ENCODE peak calls at places on chromosome 3, in nine cellular contexts. One of them, this sample, is unnamed.

GRCh38 chr3:119604878-119605277 is 7.2 kb downstream of the PLA1A start:
- DNase-seq in neural crest cell: no peak
- DNase-seq in cardiac muscle cell: no peak
- DNase-seq in endothelial cell: no peak
- DNase-seq in body of pancreas: no peak
- DNase-seq in HFFc6: peak; percentile 34
- DNase-seq in GM12864: no peak
- DNase-seq in A549: no peak
- DNase-seq in GM06990: no peak
- DNase-seq in this sample: no peak

GRCh38 chr3:13185737-13186136 is 112.5 kb upstream of the IQSEC1 start:
- DNase-seq in body of pancreas: no peak
- DNase-seq in A549: no peak
- DNase-seq in endothelial cell: no peak
- DNase-seq in HFFc6: no peak
- DNase-seq in neural crest cell: no peak
- DNase-seq in cardiac muscle cell: no peak
- DNase-seq in GM12864: no peak
- DNase-seq in GM06990: no peak
- DNase-seq in this sample: no peak

GRCh38 chr3:148943531-148944200 is 47.7 kb upstream of the GYG1 start:
- DNase-seq in body of pancreas: peak; percentile 32
- DNase-seq in A549: peak; percentile 88
- DNase-seq in GM06990: peak; percentile 28
- DNase-seq in HFFc6: peak; percentile 90
- DNase-seq in GM12864: peak; percentile 41
- DNase-seq in neural crest cell: no peak
- DNase-seq in endothelial cell: no peak
- DNase-seq in cardiac muscle cell: peak; percentile 71
- DNase-seq in this sample: no peak

GRCh38 chr3:49534581-49535495 is 19.4 kb upstream of the BSN start:
- DNase-seq in body of pancreas: peak; percentile 88
- DNase-seq in endothelial cell: peak; percentile 26
- DNase-seq in cardiac muscle cell: no peak
- DNase-seq in neural crest cell: peak; percentile 56
- DNase-seq in A549: no peak
- DNase-seq in HFFc6: no peak
- DNase-seq in GM06990: no peak
- DNase-seq in GM12864: no peak
- DNase-seq in this sample: no peak

GRCh38 chr3:20055020-20055775 is 15.0 kb downstream of the KAT2B start:
- DNase-seq in endothelial cell: no peak
- DNase-seq in A549: no peak
- DNase-seq in HFFc6: no peak
- DNase-seq in body of pancreas: no peak
- DNase-seq in cardiac muscle cell: no peak
- DNase-seq in GM06990: no peak
- DNase-seq in GM12864: no peak
- DNase-seq in neural crest cell: no peak
- DNase-seq in this sample: no peak

GRCh38 chr3:98893740-98894139 is 7.8 kb downstream of the DCBLD2 start:
- DNase-seq in neural crest cell: no peak
- DNase-seq in body of pancreas: no peak
- DNase-seq in GM06990: no peak
- DNase-seq in GM12864: no peak
- DNase-seq in HFFc6: peak; percentile 44
- DNase-seq in cardiac muscle cell: no peak
- DNase-seq in endothelial cell: no peak
- DNase-seq in A549: no peak
- DNase-seq in this sample: no peak

GRCh38 chr3:32376098-32376497 is 15.6 kb upstream of the CMTM7 start:
- DNase-seq in GM12864: no peak
- DNase-seq in GM06990: no peak
- DNase-seq in neural crest cell: no peak
- DNase-seq in A549: no peak
- DNase-seq in HFFc6: no peak
- DNase-seq in cardiac muscle cell: no peak
- DNase-seq in endothelial cell: no peak
- DNase-seq in body of pancreas: no peak
- DNase-seq in this sample: no peak

GRCh38 chr3:33229066-33229465 is 10.5 kb upstream of the SUSD5 start:
- DNase-seq in body of pancreas: no peak
- DNase-seq in cardiac muscle cell: no peak
- DNase-seq in HFFc6: no peak
- DNase-seq in GM06990: no peak
- DNase-seq in A549: no peak
- DNase-seq in neural crest cell: no peak
- DNase-seq in GM12864: no peak
- DNase-seq in endothelial cell: no peak
- DNase-seq in this sample: no peak

GRCh38 chr3:186849392-186849975 is 7.0 kb downstream of the ADIPOQ start:
- DNase-seq in GM06990: no peak
- DNase-seq in HFFc6: no peak
- DNase-seq in endothelial cell: no peak
- DNase-seq in cardiac muscle cell: peak; percentile 59
- DNase-seq in neural crest cell: no peak
- DNase-seq in A549: peak; percentile 28
- DNase-seq in GM12864: peak; percentile 42
- DNase-seq in body of pancreas: no peak
- DNase-seq in this sample: peak; percentile 29

GRCh38 chr3:62669161-62669560 is 206.1 kb downstream of the CADPS start:
- DNase-seq in A549: no peak
- DNase-seq in GM06990: no peak
- DNase-seq in endothelial cell: no peak
- DNase-seq in neural crest cell: no peak
- DNase-seq in HFFc6: no peak
- DNase-seq in GM12864: no peak
- DNase-seq in body of pancreas: no peak
- DNase-seq in cardiac muscle cell: no peak
- DNase-seq in this sample: no peak

GRCh38 chr3:192449036-192449435 is 278.3 kb downstream of the FGF12 start:
- DNase-seq in A549: no peak
- DNase-seq in endothelial cell: no peak
- DNase-seq in GM06990: no peak
- DNase-seq in neural crest cell: no peak
- DNase-seq in body of pancreas: no peak
- DNase-seq in cardiac muscle cell: no peak
- DNase-seq in HFFc6: no peak
- DNase-seq in GM12864: no peak
- DNase-seq in this sample: no peak
- TF ChIP-seq CTCF in A549: no peak
- TF ChIP-seq CTCF in endothelial cell: no peak
- TF ChIP-seq CTCF in GM06990: peak; percentile 44
- TF ChIP-seq CTCF in neural crest cell: peak; percentile 45
- TF ChIP-seq CTCF in body of pancreas: peak; percentile 50
- TF ChIP-seq CTCF in cardiac muscle cell: peak; percentile 24
- TF ChIP-seq CTCF in HFFc6: peak; percentile 54
- TF ChIP-seq CTCF in GM12864: peak; percentile 31
- TF ChIP-seq CTCF in this sample: peak; percentile 9

GRCh38 chr3:2896281-2896967 is 213.8 kb downstream of the IL5RA start:
- DNase-seq in GM06990: no peak
- DNase-seq in HFFc6: no peak
- DNase-seq in endothelial cell: no peak
- DNase-seq in GM12864: no peak
- DNase-seq in A549: no peak
- DNase-seq in body of pancreas: no peak
- DNase-seq in cardiac muscle cell: no peak
- DNase-seq in neural crest cell: no peak
- DNase-seq in this sample: no peak

DNA sequence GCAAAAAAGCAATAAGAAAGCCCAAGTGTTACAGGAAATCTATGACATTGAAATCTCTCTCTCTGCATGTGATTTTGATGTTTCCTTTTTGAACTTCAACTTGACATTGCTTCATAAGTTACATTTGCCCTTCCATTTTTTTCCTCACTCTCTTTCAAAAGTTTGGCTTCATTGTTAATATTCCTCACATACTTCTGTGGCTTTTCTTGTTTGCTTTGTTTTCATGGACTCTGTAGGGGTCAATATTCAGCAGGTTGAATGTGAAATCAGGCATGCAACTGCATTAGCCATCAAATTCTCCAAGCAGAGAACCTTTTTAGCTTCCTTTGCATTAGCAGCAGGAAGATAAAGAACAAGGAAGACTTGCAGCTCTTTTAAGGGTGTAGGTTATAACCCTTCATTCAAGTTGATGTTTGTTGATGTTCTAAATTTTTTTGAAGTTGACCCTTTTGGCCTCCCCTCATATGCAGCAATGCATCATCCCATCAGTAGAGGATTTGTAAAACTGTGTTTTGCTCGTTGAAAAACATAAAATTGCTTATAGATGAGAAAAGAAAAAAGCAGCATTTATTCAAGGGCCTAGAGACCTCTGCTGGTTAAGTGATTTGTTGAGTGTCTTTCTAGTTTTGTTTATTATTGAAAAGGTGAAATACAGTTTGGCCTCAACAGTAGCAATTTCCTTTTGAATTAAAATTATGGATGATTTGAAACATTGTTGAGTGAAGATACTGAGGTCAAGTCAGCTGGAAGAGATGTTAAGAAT is 211.4 kb downstream of the IL5RA start:
- DNase-seq in cardiac muscle cell: no peak
- DNase-seq in A549: no peak
- DNase-seq in HFFc6: no peak
- DNase-seq in body of pancreas: no peak
- DNase-seq in GM12864: no peak
- DNase-seq in neural crest cell: no peak
- DNase-seq in endothelial cell: no peak
- DNase-seq in GM06990: no peak
- DNase-seq in this sample: no peak
- TF ChIP-seq CTCF in cardiac muscle cell: no peak
- TF ChIP-seq CTCF in A549: no peak
- TF ChIP-seq CTCF in HFFc6: no peak
- TF ChIP-seq CTCF in body of pancreas: peak; percentile 11
- TF ChIP-seq CTCF in GM12864: no peak
- TF ChIP-seq CTCF in neural crest cell: no peak
- TF ChIP-seq CTCF in endothelial cell: no peak
- TF ChIP-seq CTCF in GM06990: no peak
- TF ChIP-seq CTCF in this sample: no peak

DNA sequence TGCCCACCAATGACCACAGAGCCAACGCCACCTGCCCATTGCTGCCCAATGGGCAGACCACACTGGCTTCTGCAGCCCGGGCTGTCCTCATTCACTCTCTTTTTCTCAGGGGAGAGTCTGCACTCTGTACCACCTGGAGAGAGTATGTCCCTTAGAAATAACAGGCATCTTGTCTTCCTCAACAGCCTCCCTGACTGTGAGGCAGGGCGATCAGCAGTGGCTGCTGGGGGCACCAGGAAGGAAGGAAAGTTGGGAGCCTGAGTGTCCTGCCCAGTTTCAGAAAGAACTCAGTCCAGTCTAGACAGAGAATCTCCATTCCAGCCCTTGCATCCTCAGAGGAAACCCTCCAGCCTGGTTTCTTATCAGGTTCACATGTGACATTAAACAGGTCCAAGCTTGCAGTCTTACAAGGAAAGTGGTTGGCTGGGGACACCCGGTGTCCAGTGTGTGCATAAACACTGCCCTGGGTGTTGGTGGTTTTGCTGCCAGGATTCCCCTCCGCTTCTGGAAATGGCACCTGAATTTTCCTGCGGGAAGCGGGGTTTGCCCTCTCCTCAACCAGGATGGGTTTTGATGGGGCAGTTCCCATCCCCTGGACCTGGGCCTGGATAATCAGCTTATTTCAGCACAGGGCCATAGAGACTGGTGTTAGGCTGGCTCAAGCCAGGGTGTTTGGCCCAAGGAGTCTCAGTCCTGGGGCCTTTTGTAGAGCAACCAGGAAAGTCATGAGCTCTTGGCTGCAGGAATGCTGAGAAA is 37.1 kb downstream of the SSUH2 start:
- DNase-seq in body of pancreas: peak; percentile 59
- DNase-seq in A549: peak; percentile 25
- DNase-seq in GM12864: no peak
- DNase-seq in endothelial cell: peak; percentile 66
- DNase-seq in neural crest cell: peak; percentile 35
- DNase-seq in GM06990: no peak
- DNase-seq in HFFc6: peak; percentile 69
- DNase-seq in cardiac muscle cell: peak; percentile 94
- DNase-seq in this sample: no peak
- TF ChIP-seq CTCF in body of pancreas: peak; percentile 80
- TF ChIP-seq CTCF in A549: peak; percentile 37
- TF ChIP-seq CTCF in GM12864: peak; percentile 41
- TF ChIP-seq CTCF in endothelial cell: peak; percentile 61
- TF ChIP-seq CTCF in neural crest cell: peak; percentile 64
- TF ChIP-seq CTCF in GM06990: peak; percentile 25
- TF ChIP-seq CTCF in HFFc6: peak; percentile 83
- TF ChIP-seq CTCF in cardiac muscle cell: peak; percentile 79
- TF ChIP-seq CTCF in this sample: peak; percentile 18

DNA sequence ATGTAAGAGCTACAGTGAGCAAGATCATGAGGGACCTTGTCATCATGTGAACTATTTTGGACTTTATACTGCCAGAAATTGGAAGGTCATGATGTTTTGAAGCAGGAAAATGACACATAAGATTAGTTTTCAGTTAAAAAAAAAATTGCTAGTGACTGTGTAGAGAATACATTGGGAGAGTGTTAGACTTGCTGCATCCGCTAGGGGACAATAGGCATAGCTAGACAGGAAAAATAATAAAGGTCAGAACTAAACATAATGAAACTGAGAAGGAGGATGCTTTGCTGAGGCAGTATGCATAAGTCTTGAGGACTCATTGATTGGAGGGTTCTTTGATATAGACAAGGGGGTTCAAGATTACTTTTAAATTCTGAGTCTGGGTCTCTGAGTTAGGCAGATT is 275.8 kb upstream of the KCNH8 start:
- DNase-seq in body of pancreas: no peak
- DNase-seq in HFFc6: no peak
- DNase-seq in GM06990: no peak
- DNase-seq in cardiac muscle cell: no peak
- DNase-seq in endothelial cell: no peak
- DNase-seq in GM12864: no peak
- DNase-seq in A549: no peak
- DNase-seq in neural crest cell: no peak
- DNase-seq in this sample: no peak
- TF ChIP-seq CTCF in body of pancreas: no peak
- TF ChIP-seq CTCF in HFFc6: peak; percentile 24
- TF ChIP-seq CTCF in GM06990: peak; percentile 51
- TF ChIP-seq CTCF in cardiac muscle cell: no peak
- TF ChIP-seq CTCF in endothelial cell: no peak
- TF ChIP-seq CTCF in GM12864: peak; percentile 50
- TF ChIP-seq CTCF in A549: no peak
- TF ChIP-seq CTCF in neural crest cell: no peak
- TF ChIP-seq CTCF in this sample: no peak

DNA sequence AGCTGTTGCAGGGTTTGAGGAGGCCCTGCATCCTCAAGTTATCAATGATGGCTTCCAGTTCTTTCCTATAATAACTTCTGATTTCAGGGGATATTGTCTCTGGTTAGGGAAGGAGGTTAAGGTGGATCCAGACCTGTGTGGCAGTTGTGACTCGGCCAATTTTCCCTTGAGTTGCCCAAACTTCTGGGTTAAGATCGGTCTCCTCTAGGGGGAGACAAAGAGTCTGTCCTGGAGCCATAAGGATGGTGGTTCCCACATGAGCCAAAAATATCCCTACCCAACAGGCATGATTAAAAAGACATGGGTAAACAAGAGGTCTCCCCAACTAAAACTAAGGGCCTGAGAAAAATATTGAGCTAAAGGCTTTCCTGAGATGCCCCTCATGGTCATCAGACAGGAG is 227.5 kb upstream of the MDFIC2 start:
- DNase-seq in GM06990: no peak
- DNase-seq in cardiac muscle cell: no peak
- DNase-seq in endothelial cell: no peak
- DNase-seq in HFFc6: no peak
- DNase-seq in neural crest cell: no peak
- DNase-seq in body of pancreas: no peak
- DNase-seq in A549: no peak
- DNase-seq in GM12864: no peak
- DNase-seq in this sample: no peak
- TF ChIP-seq CTCF in GM06990: peak; percentile 40
- TF ChIP-seq CTCF in cardiac muscle cell: peak; percentile 32
- TF ChIP-seq CTCF in endothelial cell: no peak
- TF ChIP-seq CTCF in HFFc6: peak; percentile 58
- TF ChIP-seq CTCF in neural crest cell: peak; percentile 29
- TF ChIP-seq CTCF in body of pancreas: no peak
- TF ChIP-seq CTCF in A549: no peak
- TF ChIP-seq CTCF in GM12864: peak; percentile 36
- TF ChIP-seq CTCF in this sample: no peak